ENCODE peak calls at places on chromosomes 5 and 9, in seven cellular contexts. P, U, H, V, M, K and G are unnamed samples.

GRCh38 chr5:1643651-1644392 is 120.1 kb upstream of the LPCAT1 start:
- DNase-seq in P (no peak), M (no peak), H (no peak), V (peak; percentile 37), U (no peak), K (no peak), G (no peak)

GRCh38 chr5:149210968-149211495 is 60.6 kb upstream of the AFAP1L1 start:
- DNase-seq in P (peak; percentile 33), K (no peak), U (no peak), V (no peak), H (no peak), M (no peak), G (no peak)

GRCh38 chr5:44919560-44919959 is 110.8 kb downstream of the MRPS30 start:
- DNase-seq in H (no peak), M (no peak), K (no peak), U (no peak), V (no peak), P (no peak), G (no peak)

GRCh38 chr5:180067986-180068385 is 3.6 kb downstream of the RNF130 start:
- DNase-seq in H (no peak), K (no peak), P (no peak), M (no peak), U (no peak), V (no peak), G (no peak)

GRCh38 chr9:33311953-33312352 is 21.6 kb downstream of the NFX1 start:
- DNase-seq in U (no peak), M (peak; percentile 83), V (peak; percentile 3), H (no peak), P (peak; percentile 15), K (no peak), G (no peak)

GRCh38 chr5:167730121-167730520 is 561.3 kb upstream of the WWC1 start:
- DNase-seq in P (peak; percentile 83), V (peak; percentile 96), M (peak; percentile 96), K (no peak), H (no peak), U (no peak), G (no peak)

GRCh38 chr9:103731541-103731940 is 362.6 kb upstream of the SMC2 start:
- DNase-seq in M (no peak), P (peak; percentile 54), V (no peak), H (no peak), U (no peak), K (no peak), G (no peak)

GRCh38 chr5:13878357-13878756 is 66.1 kb downstream of the DNAH5 start:
- DNase-seq in H (no peak), P (no peak), U (no peak), K (no peak), M (no peak), V (no peak), G (no peak)

GRCh38 chr5:73654171-73654811 is 28.3 kb downstream of the ARHGEF28 start:
- DNase-seq in P (no peak), H (no peak), V (peak; percentile 41), K (no peak), U (no peak), M (peak; percentile 69), G (no peak)

GRCh38 chr9:90861826-90862740 is 60.5 kb downstream of the SYK start:
- DNase-seq in V (no peak), K (no peak), H (no peak), M (no peak), P (no peak), U (no peak), G (no peak)

GRCh38 chr9:3526903-3527652 is 1.3 kb upstream of the RFX3 start:
- DNase-seq in H (no peak), V (peak; percentile 47), U (peak; percentile 11), M (peak; percentile 13), K (peak; percentile 16), P (peak; percentile 5), G (no peak)

GRCh38 chr9:79799691-79800345 is 228.1 kb downstream of the TLE4 start:
- DNase-seq in P (peak; percentile 6), V (no peak), U (no peak), M (no peak), K (no peak), H (no peak), G (no peak)

GRCh38 chr9:2489838-2490314 is 131.7 kb upstream of the VLDLR start:
- DNase-seq in K (no peak), P (no peak), V (peak; percentile 66), M (peak; percentile 60), H (no peak), U (no peak), G (no peak)

GRCh38 chr5:2879701-2880100 is 128.2 kb upstream of the IRX2 start:
- DNase-seq in V (no peak), P (no peak), H (no peak), U (no peak), K (no peak), M (no peak), G (no peak)

DNA sequence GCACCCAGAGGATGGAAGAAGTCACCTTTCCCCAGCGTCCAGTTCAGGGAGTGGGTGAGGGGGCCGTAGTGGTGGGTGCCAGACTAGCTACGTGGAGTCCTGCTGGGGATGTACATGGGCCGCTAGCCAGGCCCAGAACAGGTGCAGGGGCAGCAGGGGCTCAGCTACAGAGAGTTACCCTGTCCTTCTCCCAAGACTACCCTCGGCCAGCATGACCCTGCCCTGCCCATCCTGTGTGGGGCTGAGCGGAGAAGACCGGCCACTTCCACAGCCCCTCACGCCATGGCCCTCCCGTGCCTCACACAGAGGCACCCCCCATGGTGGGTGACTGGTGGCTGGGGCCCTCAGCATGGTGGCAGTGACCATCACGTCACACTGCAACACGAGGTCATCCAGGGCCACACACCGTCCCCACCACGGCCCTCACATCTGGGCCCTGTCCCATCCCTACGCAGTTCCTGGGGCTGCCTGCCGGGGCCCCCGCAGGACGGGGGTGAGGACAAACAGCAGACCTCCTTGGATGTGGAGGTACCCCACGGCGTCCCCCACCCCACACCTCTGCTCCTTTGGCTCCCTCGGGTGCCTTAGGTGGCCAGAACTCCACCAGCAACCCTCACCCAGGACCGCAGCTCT is 977 bp upstream of the DPP7 start:
- DNase-seq in K (no peak), H (no peak), M (no peak), P (no peak), V (no peak), U (no peak), G (no peak)
- H3K27ac ChIP-seq in K (no peak overlapping the region), H (no peak overlapping the region), M (no peak overlapping the region), P (no peak overlapping the region), V (no peak overlapping the region), U (no peak overlapping the region), G (no peak overlapping the region)

DNA sequence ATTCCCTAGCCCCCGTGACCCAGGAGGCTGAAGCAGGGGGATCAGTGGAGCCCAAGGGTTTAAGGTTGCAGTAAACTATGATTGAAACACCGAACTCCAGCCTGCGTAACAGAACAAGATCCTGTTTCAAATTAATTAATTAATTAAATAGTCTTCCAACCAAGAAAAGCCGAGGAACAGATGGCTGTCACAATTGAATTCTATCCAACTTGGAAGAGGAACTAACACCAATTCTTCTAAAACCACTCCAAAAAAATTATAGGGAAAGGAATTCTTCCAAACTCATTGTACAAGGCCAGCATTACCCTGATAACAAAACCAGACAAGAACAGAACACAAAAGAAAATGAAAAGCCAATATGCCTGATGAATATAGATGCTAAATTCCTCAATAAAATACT is 43.4 kb upstream of the RGS7BP start:
- DNase-seq in U (no peak), P (no peak), V (no peak), H (no peak), M (no peak), K (no peak), G (no peak)
- H3K27ac ChIP-seq in U (no peak overlapping the region), P (no peak overlapping the region), V (no peak overlapping the region), H (no peak overlapping the region), M (no peak overlapping the region), K (no peak overlapping the region), G (no peak overlapping the region)

DNA sequence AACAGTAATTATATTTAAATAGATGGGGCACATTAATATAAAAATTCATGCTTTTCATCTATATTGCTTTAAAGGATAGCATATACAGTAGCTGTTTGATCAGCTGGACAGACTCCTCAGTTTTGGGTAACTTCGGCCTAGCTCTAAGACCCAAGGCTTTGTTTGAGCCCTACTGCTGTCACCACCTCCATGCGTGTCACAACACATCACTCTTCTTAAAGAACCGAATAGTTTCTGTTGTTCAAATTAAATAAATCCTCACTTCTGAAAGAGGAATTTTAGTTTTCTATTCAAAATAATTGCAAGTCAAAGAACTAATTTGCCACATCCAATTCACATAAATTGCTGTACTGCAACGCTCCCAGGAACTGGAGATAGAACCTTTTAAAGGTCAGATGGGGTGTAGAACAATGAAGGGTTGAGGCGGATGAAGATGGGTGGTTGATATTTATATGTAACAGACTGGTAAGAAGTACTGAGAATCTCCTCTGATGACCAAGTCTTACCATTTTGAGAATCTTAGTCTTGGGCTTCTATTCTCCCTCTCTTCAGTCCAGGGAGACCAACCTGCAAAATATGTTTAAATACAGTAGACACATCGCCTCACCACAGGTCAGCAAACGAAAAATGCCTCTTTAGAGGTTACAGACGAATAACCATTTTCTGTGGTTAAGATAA is 1.6 kb downstream of the NREP start:
- DNase-seq in H (no peak), K (no peak), P (no peak), V (peak; percentile 25), U (no peak), M (no peak), G (no peak)
- H3K27ac ChIP-seq in H (no peak overlapping the region), K (peak overlapping the region; percentile 85), P (peak overlapping the region; percentile 97), V (peak overlapping the region; percentile 93), U (peak overlapping the region; percentile 92), M (peak overlapping the region; percentile 93), G (no peak overlapping the region)

GRCh38 chr9:68498816-68499215 is 41.9 kb downstream of the TMEM252 start:
- DNase-seq in M (no peak), P (no peak), U (no peak), V (no peak), K (no peak), H (no peak), G (no peak)
- H3K27ac ChIP-seq in M (no peak overlapping the region), P (no peak overlapping the region), U (no peak overlapping the region), V (no peak overlapping the region), K (no peak overlapping the region), H (no peak overlapping the region), G (peak overlapping the region; percentile 88)

DNA sequence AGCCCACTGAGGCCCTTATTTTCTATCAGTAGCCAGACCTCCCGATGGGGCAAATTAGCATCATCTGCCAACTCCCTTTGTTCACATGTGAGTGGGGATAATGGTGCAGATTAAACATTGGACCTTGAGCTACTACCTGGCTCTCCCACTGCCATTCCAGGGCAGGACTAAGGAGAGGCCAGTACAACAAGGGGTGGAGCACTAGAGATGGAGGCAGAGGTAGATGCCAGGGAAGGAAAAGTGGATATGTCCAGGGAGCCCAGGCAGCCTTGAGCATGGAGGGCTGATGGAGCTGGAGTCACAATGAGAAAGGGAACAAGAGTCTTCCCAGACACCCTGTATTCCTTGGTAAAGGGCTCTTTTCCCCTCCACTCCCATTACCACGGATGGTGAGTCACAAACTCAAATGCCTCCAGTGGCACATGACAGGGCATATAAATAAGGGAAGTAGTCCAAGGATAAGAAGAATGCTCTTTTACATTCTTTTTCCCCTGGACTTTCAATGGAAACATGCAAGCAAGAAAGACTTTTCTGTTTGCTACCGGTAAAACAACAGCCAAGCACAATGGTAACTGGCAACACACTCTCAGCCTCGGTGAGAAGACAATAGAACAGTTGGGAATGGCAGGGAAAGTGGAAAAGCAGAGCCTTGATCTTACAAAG is 16.8 kb downstream of the ERAP1 start:
- DNase-seq in H (no peak), M (peak; percentile 63), V (peak; percentile 52), P (peak; percentile 33), U (no peak), K (no peak), G (no peak)
- H3K27ac ChIP-seq in H (no peak overlapping the region), M (peak overlapping the region; percentile 63), V (no peak overlapping the region), P (no peak overlapping the region), U (no peak overlapping the region), K (no peak overlapping the region), G (no peak overlapping the region)

GRCh38 chr5:93665649-93666048 is 75.8 kb downstream of the POU5F2 start:
- DNase-seq in M (no peak), P (no peak), U (no peak), K (no peak), V (no peak), H (no peak), G (no peak)
- H3K27ac ChIP-seq in M (no peak overlapping the region), P (no peak overlapping the region), U (no peak overlapping the region), K (no peak overlapping the region), V (no peak overlapping the region), H (no peak overlapping the region), G (no peak overlapping the region)

GRCh38 chr9:92973700-92974099 is 26.4 kb downstream of the FGD3 start:
- DNase-seq in H (peak; percentile 17), M (no peak), U (no peak), V (no peak), K (no peak), P (no peak), G (no peak)
- H3K27ac ChIP-seq in H (peak overlapping the region; percentile 33), M (no peak overlapping the region), U (no peak overlapping the region), V (no peak overlapping the region), K (no peak overlapping the region), P (no peak overlapping the region), G (no peak overlapping the region)